ENCODE peak calls at places on chromosomes 16 and 17, in six cellular contexts. One of them, this sample, is unnamed.

GRCh38 chr17:6374271-6374691 is 60.6 kb downstream of the AIPL1 start:
- DNase-seq in OCI-LY7: no peak
- DNase-seq in neuronal stem cell: no peak
- DNase-seq in aorta: no peak
- DNase-seq in ascending aorta: no peak
- DNase-seq in cardiac muscle cell: no peak
- DNase-seq in this sample: no peak

GRCh38 chr17:49859991-49860953 is 12.4 kb upstream of the TAC4 start:
- DNase-seq in OCI-LY7: no peak
- DNase-seq in cardiac muscle cell: no peak
- DNase-seq in ascending aorta: no peak
- DNase-seq in aorta: no peak
- DNase-seq in neuronal stem cell: no peak
- DNase-seq in this sample: no peak

GRCh38 chr16:87602821-87603683 is 744 bp downstream of the JPH3 start:
- DNase-seq in aorta: no peak
- DNase-seq in cardiac muscle cell: no peak
- DNase-seq in ascending aorta: no peak
- DNase-seq in OCI-LY7: no peak
- DNase-seq in neuronal stem cell: peak; percentile 49
- DNase-seq in this sample: peak; percentile 58

GRCh38 chr16:69166946-69167930 is 19.7 kb upstream of the SNTB2 start:
- DNase-seq in aorta: no peak
- DNase-seq in neuronal stem cell: no peak
- DNase-seq in ascending aorta: no peak
- DNase-seq in cardiac muscle cell: peak; percentile 29
- DNase-seq in OCI-LY7: no peak
- DNase-seq in this sample: no peak

GRCh38 chr17:81481011-81481799 is 31.4 kb downstream of the ACTG1 start:
- DNase-seq in neuronal stem cell: peak; percentile 70
- DNase-seq in cardiac muscle cell: peak; percentile 81
- DNase-seq in OCI-LY7: no peak
- DNase-seq in aorta: peak; percentile 89
- DNase-seq in ascending aorta: no peak
- DNase-seq in this sample: peak; percentile 91

GRCh38 chr17:12627177-12627629 is 38.5 kb upstream of the MYOCD start:
- DNase-seq in neuronal stem cell: no peak
- DNase-seq in aorta: peak; percentile 87
- DNase-seq in ascending aorta: peak; percentile 80
- DNase-seq in cardiac muscle cell: peak; percentile 60
- DNase-seq in OCI-LY7: no peak
- DNase-seq in this sample: no peak

GRCh38 chr16:30557397-30557949 is 701 bp downstream of the ZNF764 start:
- DNase-seq in cardiac muscle cell: peak; percentile 8
- DNase-seq in neuronal stem cell: peak; percentile 17
- DNase-seq in OCI-LY7: peak; percentile 39
- DNase-seq in aorta: peak; percentile 81
- DNase-seq in ascending aorta: no peak
- DNase-seq in this sample: no peak

GRCh38 chr16:50884066-50884860 is 142.4 kb downstream of the CYLD start:
- DNase-seq in neuronal stem cell: no peak
- DNase-seq in cardiac muscle cell: no peak
- DNase-seq in ascending aorta: no peak
- DNase-seq in OCI-LY7: peak; percentile 6
- DNase-seq in aorta: no peak
- DNase-seq in this sample: no peak

GRCh38 chr16:49969356-49970030 is 55.5 kb upstream of the CNEP1R1 start:
- DNase-seq in cardiac muscle cell: peak; percentile 54
- DNase-seq in OCI-LY7: no peak
- DNase-seq in neuronal stem cell: no peak
- DNase-seq in aorta: no peak
- DNase-seq in ascending aorta: no peak
- DNase-seq in this sample: peak; percentile 79

GRCh38 chr17:15414502-15415348 is 52.7 kb downstream of the CDRT4 start:
- DNase-seq in OCI-LY7: no peak
- DNase-seq in aorta: no peak
- DNase-seq in neuronal stem cell: no peak
- DNase-seq in ascending aorta: no peak
- DNase-seq in cardiac muscle cell: no peak
- DNase-seq in this sample: no peak

DNA sequence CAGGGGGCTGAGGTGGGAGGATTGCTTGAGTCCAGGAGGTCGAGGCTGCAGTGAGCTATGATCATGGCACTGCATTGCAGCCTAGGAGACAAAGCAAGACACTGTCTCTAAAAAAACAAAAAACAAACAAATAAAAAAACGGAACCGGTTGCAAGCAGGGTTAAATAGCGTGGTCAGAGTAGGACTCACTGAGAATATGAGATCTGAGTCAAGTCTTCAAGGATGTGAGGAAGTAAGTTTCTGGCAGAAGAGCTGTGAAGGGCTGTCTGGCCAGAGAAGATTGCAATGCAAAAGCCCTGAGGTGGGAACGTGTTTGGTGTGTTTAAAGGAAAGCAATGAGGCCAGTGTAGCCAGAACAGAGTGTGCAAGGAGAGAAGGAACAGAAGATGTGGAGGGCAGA is 6.2 kb downstream of the G6PC1 start:
- DNase-seq in aorta: no peak
- DNase-seq in cardiac muscle cell: no peak
- DNase-seq in neuronal stem cell: no peak
- DNase-seq in ascending aorta: no peak
- DNase-seq in OCI-LY7: no peak
- DNase-seq in this sample: no peak
- H3K27ac ChIP-seq in aorta: no peak overlapping the region
- H3K27ac ChIP-seq in cardiac muscle cell: no peak overlapping the region
- H3K27ac ChIP-seq in neuronal stem cell: no peak overlapping the region
- H3K27ac ChIP-seq in ascending aorta: no peak overlapping the region
- H3K27ac ChIP-seq in OCI-LY7: peak overlapping the region; percentile 77
- H3K27ac ChIP-seq in this sample: no peak overlapping the region

GRCh38 chr17:59361386-59361785 is 29.9 kb downstream of the YPEL2 start:
- DNase-seq in cardiac muscle cell: peak; percentile 91
- DNase-seq in ascending aorta: no peak
- DNase-seq in OCI-LY7: no peak
- DNase-seq in neuronal stem cell: no peak
- DNase-seq in aorta: no peak
- DNase-seq in this sample: no peak
- H3K27ac ChIP-seq in cardiac muscle cell: peak overlapping the region; percentile 15
- H3K27ac ChIP-seq in ascending aorta: peak overlapping the region; percentile 95
- H3K27ac ChIP-seq in OCI-LY7: peak overlapping the region; percentile 76
- H3K27ac ChIP-seq in neuronal stem cell: no peak overlapping the region
- H3K27ac ChIP-seq in aorta: peak overlapping the region; percentile 80
- H3K27ac ChIP-seq in this sample: peak overlapping the region; percentile 38

GRCh38 chr17:35147313-35147982 is at the start of gene UNC45B:
- DNase-seq in ascending aorta: no peak
- DNase-seq in OCI-LY7: no peak
- DNase-seq in aorta: no peak
- DNase-seq in cardiac muscle cell: no peak
- DNase-seq in neuronal stem cell: no peak
- DNase-seq in this sample: no peak
- H3K27ac ChIP-seq in ascending aorta: no peak within 1 kb of the TSS
- H3K27ac ChIP-seq in OCI-LY7: no peak within 1 kb of the TSS
- H3K27ac ChIP-seq in aorta: no peak within 1 kb of the TSS
- H3K27ac ChIP-seq in cardiac muscle cell: peak within 1 kb of the TSS; percentile 99
- H3K27ac ChIP-seq in neuronal stem cell: no peak within 1 kb of the TSS
- H3K27ac ChIP-seq in this sample: no peak within 1 kb of the TSS

GRCh38 chr17:61011269-61011668 is 333.6 kb downstream of the BCAS3 start:
- DNase-seq in aorta: no peak
- DNase-seq in OCI-LY7: no peak
- DNase-seq in neuronal stem cell: no peak
- DNase-seq in cardiac muscle cell: no peak
- DNase-seq in ascending aorta: no peak
- DNase-seq in this sample: no peak
- H3K27ac ChIP-seq in aorta: no peak overlapping the region
- H3K27ac ChIP-seq in OCI-LY7: no peak overlapping the region
- H3K27ac ChIP-seq in neuronal stem cell: no peak overlapping the region
- H3K27ac ChIP-seq in cardiac muscle cell: no peak overlapping the region
- H3K27ac ChIP-seq in ascending aorta: no peak overlapping the region
- H3K27ac ChIP-seq in this sample: no peak overlapping the region

DNA sequence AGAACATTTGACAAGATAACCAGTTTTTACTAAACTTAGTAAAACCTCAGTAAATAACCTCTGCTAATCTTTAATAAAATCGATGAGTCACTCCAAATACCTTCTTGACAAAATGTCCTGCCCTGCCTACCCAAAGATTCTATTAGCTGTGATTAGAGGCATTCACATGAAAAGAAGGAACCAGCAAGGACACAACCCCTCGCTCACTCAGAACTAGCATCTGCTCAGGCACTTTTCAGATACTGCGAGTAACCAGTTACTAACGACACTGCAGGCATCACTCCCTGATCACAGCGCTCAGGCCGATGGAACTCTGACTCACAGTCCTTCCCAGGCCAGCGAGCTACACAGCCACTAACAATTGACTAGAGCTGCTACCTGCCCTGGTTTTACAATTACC is 24.3 kb downstream of the PELP1 start:
- DNase-seq in cardiac muscle cell: peak; percentile 46
- DNase-seq in neuronal stem cell: no peak
- DNase-seq in OCI-LY7: no peak
- DNase-seq in ascending aorta: no peak
- DNase-seq in aorta: no peak
- DNase-seq in this sample: no peak
- H3K27ac ChIP-seq in cardiac muscle cell: peak overlapping the region; percentile 82
- H3K27ac ChIP-seq in neuronal stem cell: no peak overlapping the region
- H3K27ac ChIP-seq in OCI-LY7: no peak overlapping the region
- H3K27ac ChIP-seq in ascending aorta: no peak overlapping the region
- H3K27ac ChIP-seq in aorta: no peak overlapping the region
- H3K27ac ChIP-seq in this sample: no peak overlapping the region

GRCh38 chr16:9185396-9185795 is 94.0 kb downstream of the HAPSTR1 start:
- DNase-seq in cardiac muscle cell: no peak
- DNase-seq in OCI-LY7: peak; percentile 10
- DNase-seq in neuronal stem cell: no peak
- DNase-seq in ascending aorta: no peak
- DNase-seq in aorta: no peak
- DNase-seq in this sample: no peak

GRCh38 chr16:9183682-9184353 is 92.4 kb downstream of the HAPSTR1 start:
- DNase-seq in ascending aorta: no peak
- DNase-seq in cardiac muscle cell: no peak
- DNase-seq in neuronal stem cell: no peak
- DNase-seq in aorta: no peak
- DNase-seq in OCI-LY7: no peak
- DNase-seq in this sample: no peak

GRCh38 chr16:9186061-9186460 is 94.6 kb downstream of the HAPSTR1 start:
- DNase-seq in cardiac muscle cell: no peak
- DNase-seq in neuronal stem cell: no peak
- DNase-seq in ascending aorta: no peak
- DNase-seq in aorta: no peak
- DNase-seq in OCI-LY7: no peak
- DNase-seq in this sample: no peak

GRCh38 chr16:9184354-9184690 is 92.9 kb downstream of the HAPSTR1 start:
- DNase-seq in OCI-LY7: no peak
- DNase-seq in cardiac muscle cell: no peak
- DNase-seq in ascending aorta: no peak
- DNase-seq in aorta: no peak
- DNase-seq in neuronal stem cell: no peak
- DNase-seq in this sample: no peak
- H3K27ac ChIP-seq in OCI-LY7: no peak overlapping the region
- H3K27ac ChIP-seq in cardiac muscle cell: no peak overlapping the region
- H3K27ac ChIP-seq in ascending aorta: no peak overlapping the region
- H3K27ac ChIP-seq in aorta: no peak overlapping the region
- H3K27ac ChIP-seq in neuronal stem cell: no peak overlapping the region
- H3K27ac ChIP-seq in this sample: no peak overlapping the region

This sample was measured in kidney.